ENCODE peak calls at places on chromosomes 12 and 14, in six cellular contexts. K is AG10803, L is tibial nerve, P is kidney, N is lung, W is mesendoderm. S is an unnamed sample.

GRCh38 chr14:94470311-94470710 is 5.7 kb downstream of the SERPINA9 start:
- DNase-seq in K (no peak), L (no peak), P (no peak), N (no peak), W (no peak), S (no peak)

GRCh38 chr12:64395739-64396138 is 5.2 kb upstream of the C12orf56 start:
- DNase-seq in K (no peak), L (no peak), P (no peak), N (no peak), W (no peak), S (no peak)

GRCh38 chr12:107131832-107132616 is 38.7 kb upstream of the CRY1 start:
- DNase-seq in K (peak; percentile 61), L (peak; percentile 60), P (no peak), N (no peak), W (peak; percentile 80), S (peak; percentile 68)

GRCh38 chr12:109492371-109492770 is 14.9 kb downstream of the UBE3B start:
- DNase-seq in K (no peak), L (no peak), P (no peak), N (no peak), W (no peak), S (no peak)

GRCh38 chr14:39673141-39674133 is 241.2 kb upstream of the FBXO33 start:
- DNase-seq in K (no peak), L (no peak), P (no peak), N (no peak), W (peak; percentile 49), S (no peak)

GRCh38 chr12:42483534-42483857 is 106.0 kb downstream of the PRICKLE1 start:
- DNase-seq in K (no peak), L (no peak), P (peak; percentile 81), N (no peak), W (no peak), S (no peak)

GRCh38 chr14:99672506-99673327 is 11.4 kb upstream of the CYP46A1 start:
- DNase-seq in K (no peak), L (no peak), P (peak; percentile 34), N (no peak), W (peak; percentile 53), S (no peak)

GRCh38 chr14:100842799-100843198 is 16.9 kb downstream of the MEG3 start:
- DNase-seq in K (peak; percentile 90), L (no peak), P (peak; percentile 45), N (no peak), W (no peak), S (peak; percentile 90)

GRCh38 chr12:42475055-42475454 is 114.5 kb downstream of the PRICKLE1 start:
- DNase-seq in K (no peak), L (no peak), P (no peak), N (no peak), W (no peak), S (no peak)

GRCh38 chr12:12641650-12642049 is 30.0 kb downstream of the CREBL2 start:
- DNase-seq in K (no peak), L (no peak), P (no peak), N (no peak), W (no peak), S (no peak)

GRCh38 chr12:12636641-12637040 is 25.0 kb downstream of the CREBL2 start:
- DNase-seq in K (no peak), L (no peak), P (no peak), N (no peak), W (no peak), S (no peak)

GRCh38 chr12:12630850-12631249 is 19.2 kb downstream of the CREBL2 start:
- DNase-seq in K (no peak), L (no peak), P (no peak), N (no peak), W (no peak), S (no peak)

DNA sequence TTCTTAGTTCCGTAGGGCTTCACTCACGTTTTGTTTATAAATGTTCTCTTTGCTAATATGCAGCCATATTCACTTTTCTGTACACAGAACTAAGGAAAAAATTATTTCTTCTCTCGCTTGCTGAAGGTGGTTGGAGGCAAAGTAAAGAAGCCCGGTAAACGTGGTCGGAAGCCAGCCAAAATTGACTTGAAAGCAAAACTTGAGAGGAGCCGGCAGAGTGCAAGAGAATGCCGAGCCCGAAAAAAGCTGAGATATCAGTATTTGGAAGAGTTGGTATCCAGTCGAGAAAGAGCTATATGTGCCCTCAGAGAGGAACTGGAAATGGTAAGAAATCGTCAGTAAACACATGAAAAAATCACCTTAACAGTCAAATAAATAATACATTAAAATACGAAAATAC is 24.0 kb downstream of the CREBL2 start:
- DNase-seq in K (no peak), L (no peak), P (no peak), N (no peak), W (no peak), S (no peak)
- H3K4me3 ChIP-seq in K (no peak overlapping the region), L (no peak overlapping the region), P (no peak overlapping the region), N (no peak overlapping the region), W (no peak overlapping the region), S (no peak overlapping the region)

GRCh38 chr14:85532981-85533820 is 3.3 kb downstream of the FLRT2 start:
- DNase-seq in K (peak; percentile 87), L (peak; percentile 71), P (peak; percentile 85), N (no peak), W (peak; percentile 98), S (peak; percentile 89)

GRCh38 chr14:85534914-85535313 is 5.0 kb downstream of the FLRT2 start:
- DNase-seq in K (no peak), L (no peak), P (no peak), N (no peak), W (no peak), S (peak; percentile 21)

GRCh38 chr14:85533821-85534271 is 3.9 kb downstream of the FLRT2 start:
- DNase-seq in K (no peak), L (no peak), P (peak; percentile 68), N (no peak), W (peak; percentile 62), S (peak; percentile 36)

GRCh38 chr14:85535316-85535715 is 5.4 kb downstream of the FLRT2 start:
- DNase-seq in K (no peak), L (no peak), P (no peak), N (no peak), W (no peak), S (no peak)

GRCh38 chr14:85534435-85534834 is 4.5 kb downstream of the FLRT2 start:
- DNase-seq in K (no peak), L (no peak), P (peak; percentile 46), N (no peak), W (no peak), S (peak; percentile 30)
- H3K4me3 ChIP-seq in K (peak overlapping the region; percentile 94), L (peak overlapping the region; percentile 67), P (peak overlapping the region; percentile 43), N (no peak overlapping the region), W (peak overlapping the region; percentile 73), S (peak overlapping the region; percentile 87)

GRCh38 chr12:114692558-114693531 is 8.9 kb upstream of the TBX3 start:
- DNase-seq in K (peak; percentile 40), L (no peak), P (peak; percentile 45), N (no peak), W (peak; percentile 61), S (peak; percentile 56)
- H3K4me3 ChIP-seq in K (peak overlapping the region; percentile 72), L (peak overlapping the region; percentile 23), P (peak overlapping the region; percentile 61), N (peak overlapping the region; percentile 40), W (peak overlapping the region; percentile 19), S (peak overlapping the region; percentile 68)

GRCh38 chr12:58841058-58841798 is 79.1 kb downstream of the LRIG3 start:
- DNase-seq in K (no peak), L (no peak), P (no peak), N (no peak), W (peak; percentile 35), S (no peak)

GRCh38 chr12:58847876-58848600 is 72.3 kb downstream of the LRIG3 start:
- DNase-seq in K (no peak), L (no peak), P (no peak), N (no peak), W (peak; percentile 33), S (no peak)

GRCh38 chr12:58844161-58844560 is 76.1 kb downstream of the LRIG3 start:
- DNase-seq in K (no peak), L (no peak), P (no peak), N (no peak), W (peak; percentile 27), S (no peak)
- H3K4me3 ChIP-seq in K (no peak overlapping the region), L (no peak overlapping the region), P (no peak overlapping the region), N (no peak overlapping the region), W (no peak overlapping the region), S (no peak overlapping the region)

GRCh38 chr12:110669193-110669502 is 19.8 kb downstream of the HVCN1 start:
- DNase-seq in K (no peak), L (no peak), P (peak; percentile 51), N (no peak), W (no peak), S (no peak)

GRCh38 chr12:110667671-110668070 is 21.2 kb downstream of the HVCN1 start:
- DNase-seq in K (no peak), L (no peak), P (no peak), N (no peak), W (no peak), S (no peak)

GRCh38 chr12:110670161-110670701 is 18.7 kb downstream of the HVCN1 start:
- DNase-seq in K (no peak), L (no peak), P (peak; percentile 26), N (no peak), W (no peak), S (no peak)

GRCh38 chr12:110666892-110667291 is 22.0 kb downstream of the HVCN1 start:
- DNase-seq in K (no peak), L (no peak), P (peak; percentile 36), N (no peak), W (no peak), S (no peak)

GRCh38 chr12:110668480-110669192 is 20.3 kb downstream of the HVCN1 start:
- DNase-seq in K (no peak), L (no peak), P (peak; percentile 40), N (no peak), W (no peak), S (no peak)
- H3K4me3 ChIP-seq in K (no peak overlapping the region), L (no peak overlapping the region), P (no peak overlapping the region), N (no peak overlapping the region), W (no peak overlapping the region), S (no peak overlapping the region)

GRCh38 chr12:129381717-129382116 is 522.1 kb downstream of the TMEM132D start:
- DNase-seq in K (no peak), L (no peak), P (no peak), N (no peak), W (no peak), S (no peak)

GRCh38 chr12:129385637-129385990 is 518.2 kb downstream of the TMEM132D start:
- DNase-seq in K (no peak), L (no peak), P (no peak), N (no peak), W (no peak), S (no peak)
- H3K4me3 ChIP-seq in K (no peak overlapping the region), L (no peak overlapping the region), P (no peak overlapping the region), N (no peak overlapping the region), W (no peak overlapping the region), S (no peak overlapping the region)

DNA sequence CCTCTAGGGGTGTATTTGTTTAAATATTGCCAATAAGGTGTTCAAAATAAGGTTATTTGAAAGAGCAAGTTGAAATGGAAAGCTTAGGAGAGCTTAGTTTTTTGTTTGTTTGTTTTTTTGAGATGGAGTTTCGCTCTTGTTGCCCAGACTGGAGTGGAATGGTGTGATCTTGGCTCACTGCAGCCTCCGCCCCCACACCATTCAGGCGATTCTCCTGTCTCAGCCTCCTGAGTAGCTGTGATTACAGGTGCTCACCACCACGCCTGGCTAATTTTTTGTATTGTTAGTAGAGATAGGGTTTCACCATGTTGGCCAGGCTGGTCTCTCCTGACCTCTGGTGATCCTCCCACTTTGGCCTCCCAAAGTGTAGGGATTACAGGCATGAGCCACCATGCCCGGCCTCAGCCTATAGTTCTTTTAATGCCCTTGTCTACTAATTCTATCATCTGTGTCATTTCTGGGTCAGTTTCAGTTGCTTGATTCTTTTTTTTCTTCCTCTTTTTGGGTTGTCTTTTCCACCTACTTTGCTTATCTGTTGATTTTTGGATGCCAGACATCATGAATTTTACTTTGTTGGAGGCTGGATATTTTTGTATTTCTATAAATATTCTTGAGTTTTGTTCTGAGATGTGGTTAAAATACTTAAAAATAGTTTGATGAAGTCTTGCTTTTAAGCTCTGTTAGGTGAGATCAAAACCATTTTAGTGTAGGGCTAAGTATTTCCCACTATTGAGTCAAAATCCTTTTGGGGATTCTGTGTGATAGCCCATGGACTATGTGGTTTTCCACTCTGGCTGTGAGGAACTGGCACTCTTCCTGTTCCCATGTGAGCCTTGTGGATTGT is 18.7 kb downstream of the RCOR1 start:
- DNase-seq in K (no peak), L (no peak), P (no peak), N (no peak), W (no peak), S (no peak)
- H3K4me3 ChIP-seq in K (no peak overlapping the region), L (no peak overlapping the region), P (no peak overlapping the region), N (no peak overlapping the region), W (no peak overlapping the region), S (no peak overlapping the region)